ENCODE peak calls at places on chromosome 12, in four cellular contexts. One of them, this sample, is unnamed.

GRCh38 chr12:55705802-55706402 is 1.8 kb downstream of the ITGA7 start:
- DNase-seq in WTC11: peak; percentile 74
- DNase-seq in K562: peak; percentile 62
- DNase-seq in SK-N-SH: no peak
- DNase-seq in this sample: no peak

GRCh38 chr12:64733857-64734256 is 25.3 kb downstream of the GNS start:
- DNase-seq in WTC11: no peak
- DNase-seq in K562: no peak
- DNase-seq in SK-N-SH: no peak
- DNase-seq in this sample: no peak

GRCh38 chr12:11545438-11546330 is 103.8 kb upstream of the ETV6 start:
- DNase-seq in WTC11: no peak
- DNase-seq in K562: no peak
- DNase-seq in SK-N-SH: peak; percentile 47
- DNase-seq in this sample: no peak

GRCh38 chr12:3554547-3555115 is 63.6 kb downstream of the PRMT8 start:
- DNase-seq in WTC11: no peak
- DNase-seq in K562: no peak
- DNase-seq in SK-N-SH: no peak
- DNase-seq in this sample: no peak

GRCh38 chr12:114680498-114681148 is 3.4 kb downstream of the TBX3 start:
- DNase-seq in WTC11: no peak
- DNase-seq in K562: no peak
- DNase-seq in SK-N-SH: no peak
- DNase-seq in this sample: no peak

GRCh38 chr12:7103837-7104236 is 5.2 kb downstream of the C1RL start:
- DNase-seq in WTC11: no peak
- DNase-seq in K562: no peak
- DNase-seq in SK-N-SH: no peak
- DNase-seq in this sample: no peak

GRCh38 chr12:115135800-115136211 is 451.8 kb upstream of the TBX3 start:
- DNase-seq in WTC11: no peak
- DNase-seq in K562: no peak
- DNase-seq in SK-N-SH: no peak
- DNase-seq in this sample: no peak

GRCh38 chr12:30847259-30847658 is 79.3 kb upstream of the TSPAN11 start:
- DNase-seq in WTC11: no peak
- DNase-seq in K562: peak; percentile 81
- DNase-seq in SK-N-SH: peak; percentile 44
- DNase-seq in this sample: no peak

GRCh38 chr12:94079965-94080683 is 68.3 kb upstream of the PLXNC1 start:
- DNase-seq in WTC11: no peak
- DNase-seq in K562: no peak
- DNase-seq in SK-N-SH: no peak
- DNase-seq in this sample: no peak

GRCh38 chr12:57220770-57221168 is 4.2 kb downstream of the NXPH4 start:
- DNase-seq in WTC11: no peak
- DNase-seq in K562: no peak
- DNase-seq in SK-N-SH: no peak
- DNase-seq in this sample: no peak

DNA sequence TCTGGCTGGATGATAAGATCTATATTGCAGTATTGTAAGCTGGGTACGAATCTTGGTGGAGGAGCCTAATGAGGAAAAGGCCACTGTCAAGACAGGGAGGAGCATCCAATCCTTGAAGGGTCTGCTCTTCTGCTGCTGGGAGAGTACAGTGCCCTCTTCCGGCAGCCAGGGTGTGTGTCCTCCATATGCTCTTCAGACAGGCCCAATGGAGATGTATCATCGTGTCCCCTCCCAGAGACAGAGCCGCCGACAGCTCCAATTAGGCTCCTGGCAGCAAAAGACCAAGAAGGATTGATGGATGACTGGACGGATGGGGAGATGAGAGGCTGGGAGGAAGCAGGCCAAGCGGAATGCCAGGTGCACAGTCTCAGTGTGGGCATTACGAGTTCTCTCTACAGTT is 51.6 kb upstream of the PIWIL1 start:
- DNase-seq in WTC11: no peak
- DNase-seq in K562: peak; percentile 24
- DNase-seq in SK-N-SH: peak; percentile 48
- DNase-seq in this sample: no peak
- TF ChIP-seq TEAD4 in WTC11: no peak
- TF ChIP-seq TEAD4 in K562: no peak
- TF ChIP-seq TEAD4 in SK-N-SH: no peak
- TF ChIP-seq TEAD4 in this sample: no peak

DNA sequence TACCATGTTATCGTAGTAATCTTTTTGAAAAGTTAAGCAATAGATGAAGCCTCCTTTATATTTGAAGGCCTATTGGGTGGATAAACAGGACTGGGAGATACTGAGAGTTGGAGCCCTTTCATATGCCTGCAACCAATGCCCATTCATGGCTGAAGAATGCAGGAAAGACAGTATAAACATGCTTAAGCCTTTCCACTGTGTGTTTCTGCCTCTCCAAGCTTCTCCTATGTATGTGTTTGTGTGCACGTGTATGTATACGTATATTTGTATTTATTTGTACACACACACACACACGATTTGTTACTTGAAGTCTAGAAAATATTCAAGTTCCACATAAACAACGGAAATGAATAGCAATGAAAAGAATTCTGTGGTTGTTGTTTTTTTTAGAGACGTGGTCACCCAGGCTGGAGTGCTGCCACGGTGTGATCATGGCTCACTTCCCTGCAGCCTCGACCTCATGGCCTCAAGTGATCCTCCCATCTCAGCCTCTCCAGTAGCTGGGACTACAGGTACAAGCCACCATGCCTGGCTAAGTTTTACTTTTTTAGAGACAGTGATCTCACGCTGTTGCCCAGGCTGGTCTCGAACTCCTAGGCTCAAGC is 1453.5 kb downstream of the AACS start:
- DNase-seq in WTC11: no peak
- DNase-seq in K562: no peak
- DNase-seq in SK-N-SH: no peak
- DNase-seq in this sample: no peak
- TF ChIP-seq TEAD4 in WTC11: no peak
- TF ChIP-seq TEAD4 in K562: no peak
- TF ChIP-seq TEAD4 in SK-N-SH: no peak
- TF ChIP-seq TEAD4 in this sample: no peak

GRCh38 chr12:38915783-38916182 is 10.4 kb upstream of the CPNE8 start:
- DNase-seq in WTC11: no peak
- DNase-seq in K562: no peak
- DNase-seq in SK-N-SH: peak; percentile 61
- DNase-seq in this sample: no peak

GRCh38 chr12:38921025-38921677 is 15.8 kb upstream of the CPNE8 start:
- DNase-seq in WTC11: peak; percentile 53
- DNase-seq in K562: peak; percentile 67
- DNase-seq in SK-N-SH: peak; percentile 25
- DNase-seq in this sample: no peak

GRCh38 chr12:38919191-38919590 is 13.8 kb upstream of the CPNE8 start:
- DNase-seq in WTC11: no peak
- DNase-seq in K562: no peak
- DNase-seq in SK-N-SH: no peak
- DNase-seq in this sample: no peak
- TF ChIP-seq TEAD4 in WTC11: no peak
- TF ChIP-seq TEAD4 in K562: no peak
- TF ChIP-seq TEAD4 in SK-N-SH: no peak
- TF ChIP-seq TEAD4 in this sample: no peak

DNA sequence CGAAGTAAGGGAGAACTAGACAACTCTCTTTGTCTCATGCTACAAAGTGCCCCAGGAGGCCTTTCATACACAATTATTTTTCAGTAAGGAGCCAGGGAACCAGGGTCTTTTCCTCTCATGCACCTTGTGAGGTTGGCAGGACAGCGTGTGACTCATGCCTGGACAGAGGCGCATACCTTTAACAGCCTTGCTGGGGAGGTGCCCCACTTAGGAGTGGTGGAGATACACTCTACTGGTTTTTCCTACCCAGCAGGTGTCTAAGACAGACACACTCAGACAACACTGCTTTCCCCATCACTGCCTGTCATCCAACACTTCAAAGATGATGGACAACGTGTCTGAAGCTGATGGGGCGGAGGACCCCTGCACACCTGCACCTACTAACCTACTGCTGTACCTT is 49.1 kb downstream of the B4GALNT3 start:
- DNase-seq in WTC11: no peak
- DNase-seq in K562: no peak
- DNase-seq in SK-N-SH: no peak
- DNase-seq in this sample: no peak
- TF ChIP-seq TEAD4 in WTC11: no peak
- TF ChIP-seq TEAD4 in K562: no peak
- TF ChIP-seq TEAD4 in SK-N-SH: no peak
- TF ChIP-seq TEAD4 in this sample: no peak

DNA sequence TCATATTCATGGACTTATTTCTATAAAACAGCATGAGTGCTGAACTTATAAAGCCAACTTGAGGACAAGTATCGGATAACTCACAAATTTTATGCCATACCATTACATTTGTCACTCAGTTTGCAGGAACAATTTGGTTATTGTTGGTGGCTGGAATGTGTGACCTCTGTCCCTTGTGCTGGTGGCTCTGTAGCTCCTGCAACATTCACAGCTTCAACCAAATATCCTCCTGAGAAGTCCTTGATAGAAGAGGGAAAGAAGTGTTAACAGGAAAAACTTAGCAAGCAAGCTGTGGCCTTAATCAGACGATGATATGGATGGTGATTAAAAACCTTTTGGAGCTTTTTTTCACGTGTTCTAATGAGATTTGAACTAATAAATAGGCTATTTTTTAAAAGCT is 61.0 kb upstream of the DNM1L start:
- DNase-seq in WTC11: no peak
- DNase-seq in K562: no peak
- DNase-seq in SK-N-SH: no peak
- DNase-seq in this sample: no peak
- TF ChIP-seq TEAD4 in WTC11: no peak
- TF ChIP-seq TEAD4 in K562: no peak
- TF ChIP-seq TEAD4 in SK-N-SH: no peak
- TF ChIP-seq TEAD4 in this sample: no peak

GRCh38 chr12:131943876-131944275 is 5.9 kb upstream of the EP400 start:
- DNase-seq in WTC11: no peak
- DNase-seq in K562: no peak
- DNase-seq in SK-N-SH: no peak
- DNase-seq in this sample: no peak
- TF ChIP-seq TEAD4 in WTC11: no peak
- TF ChIP-seq TEAD4 in K562: no peak
- TF ChIP-seq TEAD4 in SK-N-SH: no peak
- TF ChIP-seq TEAD4 in this sample: no peak

DNA sequence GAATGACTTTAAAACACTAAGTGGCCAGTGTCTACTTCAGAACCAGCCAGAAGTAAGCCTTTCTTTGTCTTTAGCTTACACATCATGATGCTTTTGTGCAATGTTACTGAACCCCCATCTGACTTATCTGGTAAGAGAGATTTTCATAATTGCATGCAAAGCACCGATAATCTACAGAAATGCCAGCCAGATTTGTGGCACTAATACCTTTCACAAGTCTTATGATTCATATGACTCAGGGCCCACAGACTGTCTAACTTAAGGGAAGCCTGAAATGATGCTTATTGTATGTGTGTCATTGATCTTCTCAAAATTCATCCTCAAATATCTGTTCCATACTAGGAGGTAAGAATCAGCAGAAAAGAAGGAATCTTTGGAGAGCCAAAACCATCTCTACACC is 18.0 kb downstream of the IGF1 start:
- DNase-seq in WTC11: no peak
- DNase-seq in K562: no peak
- DNase-seq in SK-N-SH: no peak
- DNase-seq in this sample: no peak
- TF ChIP-seq TEAD4 in WTC11: no peak
- TF ChIP-seq TEAD4 in K562: no peak
- TF ChIP-seq TEAD4 in SK-N-SH: no peak
- TF ChIP-seq TEAD4 in this sample: no peak

DNA sequence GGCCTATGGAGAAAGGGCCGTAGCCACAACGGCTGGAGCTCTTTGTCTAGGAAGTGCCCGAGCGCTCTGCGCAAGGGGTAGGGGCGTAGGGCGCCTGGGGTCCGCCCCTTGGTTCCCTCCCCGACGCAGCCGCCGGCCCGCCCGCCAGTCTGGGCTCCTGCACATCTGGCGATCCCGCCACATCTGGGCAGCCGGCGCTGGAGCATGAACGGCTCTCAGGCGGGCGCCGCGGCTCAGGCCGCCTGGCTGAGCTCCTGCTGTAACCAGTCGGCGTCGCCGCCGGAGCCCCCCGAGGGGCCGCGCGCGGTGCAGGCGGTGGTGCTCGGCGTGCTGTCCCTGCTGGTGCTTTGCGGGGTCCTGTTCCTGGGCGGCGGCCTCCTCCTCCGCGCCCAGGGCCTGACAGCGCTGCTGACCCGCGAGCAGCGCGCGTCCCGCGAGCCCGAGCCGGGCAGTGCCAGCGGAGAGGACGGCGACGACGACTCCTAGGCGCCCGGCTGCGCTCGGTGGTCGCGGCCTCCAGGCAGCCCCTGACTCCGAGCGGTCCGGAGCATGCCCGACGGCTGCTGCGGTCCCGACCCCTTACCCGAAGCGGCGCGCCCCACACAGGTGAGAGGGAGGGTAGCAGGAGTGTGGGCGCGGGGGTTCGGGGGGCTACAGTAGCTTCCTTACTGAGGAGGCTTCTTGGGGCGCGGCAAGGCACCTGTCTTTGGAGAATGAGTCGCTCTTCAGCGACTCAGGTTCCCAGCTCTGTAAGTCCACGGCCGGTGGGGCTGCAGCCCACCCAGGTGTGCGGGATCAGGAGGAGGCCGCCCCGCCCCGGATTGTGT is at the start of gene SMIM41:
- DNase-seq in WTC11: peak; percentile 45
- DNase-seq in K562: no peak
- DNase-seq in SK-N-SH: no peak
- DNase-seq in this sample: no peak
- TF ChIP-seq TEAD4 in WTC11: no peak
- TF ChIP-seq TEAD4 in K562: no peak
- TF ChIP-seq TEAD4 in SK-N-SH: no peak
- TF ChIP-seq TEAD4 in this sample: no peak